ENCODE peak calls at places on chromosomes 13 and 19, in four cellular contexts. S, M, N and H are unnamed samples.

GRCh38 chr19:38722947-38723605 is 21.2 kb downstream of the CAPN12 start:
- DNase-seq in S (no peak), M (no peak), N (no peak), H (no peak)

GRCh38 chr19:1214862-1215731 is 9.5 kb downstream of the STK11 start:
- DNase-seq in S (no peak), M (no peak), N (no peak), H (no peak)

GRCh38 chr13:68056816-68057710 is 826.9 kb upstream of the PCDH9 start:
- DNase-seq in S (no peak), M (no peak), N (no peak), H (no peak)

GRCh38 chr13:36818483-36819063 is 449 bp upstream of the RFXAP start:
- DNase-seq in S (no peak), M (no peak), N (no peak), H (no peak)

GRCh38 chr19:43455321-43456113 is 9.9 kb downstream of the LYPD3 start:
- DNase-seq in S (no peak), M (no peak), N (no peak), H (no peak)

GRCh38 chr13:110493161-110493593 is 68.3 kb downstream of the RAB20 start:
- DNase-seq in S (no peak), M (no peak), N (no peak), H (no peak)

GRCh38 chr13:41613984-41614581 is 156.7 kb downstream of the RGCC start:
- DNase-seq in S (no peak), M (no peak), N (no peak), H (no peak)

GRCh38 chr13:106772202-106772601 is 204.3 kb upstream of the ARGLU1 start:
- DNase-seq in S (no peak), M (no peak), N (no peak), H (no peak)

GRCh38 chr19:44777715-44778347 is at the start of gene CBLC:
- DNase-seq in S (no peak), M (no peak), N (peak), H (no peak)

GRCh38 chr13:74661851-74662250 is 527.6 kb upstream of the KLF12 start:
- DNase-seq in S (no peak), M (no peak), N (no peak), H (no peak)

GRCh38 chr13:27442071-27442647 is 8.2 kb downstream of the MTIF3 start:
- DNase-seq in S (peak), M (no peak), N (no peak), H (no peak)

GRCh38 chr19:6092329-6093286 is 17.7 kb downstream of the RFX2 start:
- DNase-seq in S (no peak), M (no peak), N (peak), H (no peak)

GRCh38 chr19:47881757-47882156 is 4.4 kb downstream of the SULT2A1 start:
- DNase-seq in S (no peak), M (no peak), N (no peak), H (no peak)

GRCh38 chr19:36151144-36152051 is 849 bp downstream of the COX7A1 start:
- DNase-seq in S (no peak), M (no peak), N (peak), H (no peak)

GRCh38 chr13:109198585-109198984 is 569.2 kb downstream of the MYO16 start:
- DNase-seq in S (no peak), M (no peak), N (no peak), H (no peak)

GRCh38 chr19:16096281-16096855 is 15.3 kb upstream of the RAB8A start:
- DNase-seq in S (no peak), M (no peak), N (no peak), H (no peak)

GRCh38 chr13:51623473-51623872 is 39.2 kb downstream of the WDFY2 start:
- DNase-seq in S (no peak), M (no peak), N (no peak), H (no peak)

GRCh38 chr19:2806736-2807378 is 12.8 kb upstream of the ZNF554 start:
- DNase-seq in S (no peak), M (no peak), N (no peak), H (no peak)

GRCh38 chr13:109804654-109805053 is 18.3 kb upstream of the IRS2 start:
- DNase-seq in S (no peak), M (no peak), N (no peak), H (no peak)

GRCh38 chr13:40982772-40983171 is 36.3 kb downstream of the ELF1 start:
- DNase-seq in S (peak), M (no peak), N (no peak), H (peak)

GRCh38 chr19:5645409-5645808 is 22.5 kb downstream of the SAFB start:
- DNase-seq in S (no peak), M (no peak), N (no peak), H (no peak)

GRCh38 chr13:81275666-81276258 is 934.8 kb upstream of the SPRY2 start:
- DNase-seq in S (no peak), M (no peak), N (no peak), H (no peak)

GRCh38 chr19:46813570-46814358 is 25.4 kb upstream of the SLC1A5 start:
- DNase-seq in S (no peak), M (no peak), N (peak), H (no peak)

GRCh38 chr13:30466841-30467252 is 1.1 kb upstream of the HMGB1 start:
- DNase-seq in S (peak), M (no peak), N (no peak), H (no peak)

GRCh38 chr19:16261584-16262370 is 62.8 kb upstream of the KLF2 start:
- DNase-seq in S (no peak), M (no peak), N (no peak), H (no peak)

GRCh38 chr19:49335784-49336481 is 727 bp downstream of the CD37 start:
- DNase-seq in S (no peak), M (no peak), N (no peak), H (no peak)

GRCh38 chr13:50456111-50456510 is 387.4 kb downstream of the DLEU7 start:
- DNase-seq in S (no peak), M (no peak), N (no peak), H (no peak)

GRCh38 chr19:44212865-44213346 is 574 bp downstream of the ZNF227 start:
- DNase-seq in S (no peak), M (no peak), N (peak), H (no peak)

GRCh38 chr13:113934576-113934975 is 39.3 kb downstream of the C13orf46 start:
- DNase-seq in S (no peak), M (no peak), N (no peak), H (no peak)

GRCh38 chr19:43551399-43552197 is 18.6 kb downstream of the ZNF575 start:
- DNase-seq in S (no peak), M (no peak), N (no peak), H (no peak)

GRCh38 chr19:11168568-11168967 is 13.0 kb upstream of the SPC24 start:
- DNase-seq in S (no peak), M (no peak), N (no peak), H (no peak)

GRCh38 chr19:4077800-4078683 is 11.3 kb upstream of the ZBTB7A start:
- DNase-seq in S (peak), M (peak), N (peak), H (no peak)

GRCh38 chr13:80235559-80236296 is 105.2 kb downstream of the SPRY2 start:
- DNase-seq in S (no peak), M (no peak), N (no peak), H (no peak)

GRCh38 chr13:70339738-70340137 is 231.5 kb upstream of the KLHL1 start:
- DNase-seq in S (peak), M (no peak), N (no peak), H (no peak)

GRCh38 chr13:23743717-23744116 is 145.5 kb downstream of the MIPEP start:
- DNase-seq in S (no peak), M (no peak), N (no peak), H (no peak)

GRCh38 chr19:17340302-17340870 is 3.0 kb downstream of the GTPBP3 start:
- DNase-seq in S (no peak), M (no peak), N (peak), H (no peak)

GRCh38 chr13:42745655-42746054 is 35.7 kb upstream of the FAM216B start:
- DNase-seq in S (no peak), M (no peak), N (no peak), H (no peak)
- TF ChIP-seq SPI1 in S (no peak), M (no peak), N (no peak), H (no peak)

GRCh38 chr19:8342316-8342683 is 762 bp downstream of the KANK3 start:
- DNase-seq in S (no peak), M (no peak), N (no peak), H (no peak)

GRCh38 chr19:8337728-8338127 is 5.3 kb downstream of the KANK3 start:
- DNase-seq in S (no peak), M (no peak), N (no peak), H (no peak)

GRCh38 chr19:8338835-8339234 is 4.2 kb downstream of the KANK3 start:
- DNase-seq in S (no peak), M (no peak), N (peak), H (no peak)

GRCh38 chr19:8342684-8343482 is at the start of gene KANK3:
- DNase-seq in S (peak), M (peak), N (peak), H (peak)

DNA sequence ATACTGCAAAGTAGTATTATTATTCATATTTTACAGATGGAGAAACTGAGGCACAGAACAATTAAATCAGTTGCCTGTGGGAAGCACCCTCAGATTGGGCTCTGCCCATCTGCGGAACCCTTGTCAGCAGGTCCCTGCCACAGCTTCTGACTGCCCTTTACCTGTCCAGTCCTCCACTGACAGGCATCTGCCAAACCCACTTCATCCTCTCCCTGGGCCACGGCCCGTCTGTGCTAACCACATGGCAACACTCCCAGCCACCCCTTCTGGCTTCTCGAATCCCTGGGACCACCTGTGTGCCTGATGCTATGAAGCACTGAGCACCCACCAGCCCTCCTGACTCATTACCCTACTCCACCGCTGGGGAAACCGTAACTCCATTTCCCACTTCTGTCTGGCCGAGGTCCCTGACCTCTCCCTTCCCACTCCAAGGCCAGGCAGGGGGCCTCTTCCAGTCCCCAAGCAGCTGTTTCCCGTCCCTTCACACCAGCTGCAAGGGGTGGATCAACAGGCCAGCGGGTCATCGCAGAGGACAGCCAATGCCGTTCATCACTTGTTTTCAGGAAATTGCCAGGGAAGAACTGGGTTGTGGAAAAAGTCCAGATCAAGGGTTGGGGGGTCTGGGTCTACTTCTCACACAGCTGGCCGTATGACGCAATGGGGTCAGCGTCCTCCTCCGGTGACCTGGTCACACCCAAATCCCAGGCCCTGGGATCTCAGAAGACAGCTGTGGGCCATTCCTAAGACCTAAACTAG is 2.5 kb downstream of the KANK3 start:
- DNase-seq in S (no peak), M (no peak), N (peak), H (no peak)
- TF ChIP-seq SPI1 in S (no peak), M (no peak), N (no peak), H (no peak)

GRCh38 chr19:41327499-41328156 is 17.7 kb downstream of the CCDC97 start:
- DNase-seq in S (peak), M (peak), N (no peak), H (no peak)
- TF ChIP-seq SPI1 in S (peak), M (peak), N (no peak), H (peak)

GRCh38 chr13:77417897-77418296 is 91.0 kb upstream of the MYCBP2 start:
- DNase-seq in S (no peak), M (no peak), N (no peak), H (no peak)

GRCh38 chr13:77415253-77416127 is 88.6 kb upstream of the MYCBP2 start:
- DNase-seq in S (no peak), M (no peak), N (no peak), H (peak)

GRCh38 chr13:77422724-77423123 is 95.8 kb upstream of the MYCBP2 start:
- DNase-seq in S (no peak), M (no peak), N (no peak), H (no peak)

DNA sequence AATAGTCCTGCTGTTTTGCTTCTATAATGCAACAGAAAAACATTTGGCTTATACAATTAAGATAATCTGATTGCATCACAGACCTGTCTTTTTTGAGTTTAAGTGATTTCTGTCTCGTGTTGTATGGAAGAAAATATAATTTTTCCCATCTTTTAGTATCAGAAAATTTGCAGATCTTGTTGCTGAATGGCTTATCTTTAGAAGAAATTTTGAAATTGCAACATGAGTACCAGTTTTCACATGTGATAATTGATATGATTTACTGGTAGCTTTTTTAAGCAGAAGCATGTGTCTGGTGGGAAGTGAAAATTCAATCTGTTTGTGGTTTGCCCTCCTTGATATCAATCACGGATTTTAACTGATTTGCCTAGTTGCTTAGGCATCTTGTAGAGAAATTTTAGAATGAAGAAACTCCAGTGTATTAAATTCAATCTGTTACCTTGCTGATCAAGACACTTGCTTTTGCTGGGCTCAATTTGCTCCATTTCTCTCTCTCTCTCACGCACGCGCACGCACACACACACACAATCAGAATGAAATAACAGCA is 89.8 kb upstream of the MYCBP2 start:
- DNase-seq in S (no peak), M (no peak), N (no peak), H (no peak)
- TF ChIP-seq SPI1 in S (no peak), M (peak), N (no peak), H (peak)

DNA sequence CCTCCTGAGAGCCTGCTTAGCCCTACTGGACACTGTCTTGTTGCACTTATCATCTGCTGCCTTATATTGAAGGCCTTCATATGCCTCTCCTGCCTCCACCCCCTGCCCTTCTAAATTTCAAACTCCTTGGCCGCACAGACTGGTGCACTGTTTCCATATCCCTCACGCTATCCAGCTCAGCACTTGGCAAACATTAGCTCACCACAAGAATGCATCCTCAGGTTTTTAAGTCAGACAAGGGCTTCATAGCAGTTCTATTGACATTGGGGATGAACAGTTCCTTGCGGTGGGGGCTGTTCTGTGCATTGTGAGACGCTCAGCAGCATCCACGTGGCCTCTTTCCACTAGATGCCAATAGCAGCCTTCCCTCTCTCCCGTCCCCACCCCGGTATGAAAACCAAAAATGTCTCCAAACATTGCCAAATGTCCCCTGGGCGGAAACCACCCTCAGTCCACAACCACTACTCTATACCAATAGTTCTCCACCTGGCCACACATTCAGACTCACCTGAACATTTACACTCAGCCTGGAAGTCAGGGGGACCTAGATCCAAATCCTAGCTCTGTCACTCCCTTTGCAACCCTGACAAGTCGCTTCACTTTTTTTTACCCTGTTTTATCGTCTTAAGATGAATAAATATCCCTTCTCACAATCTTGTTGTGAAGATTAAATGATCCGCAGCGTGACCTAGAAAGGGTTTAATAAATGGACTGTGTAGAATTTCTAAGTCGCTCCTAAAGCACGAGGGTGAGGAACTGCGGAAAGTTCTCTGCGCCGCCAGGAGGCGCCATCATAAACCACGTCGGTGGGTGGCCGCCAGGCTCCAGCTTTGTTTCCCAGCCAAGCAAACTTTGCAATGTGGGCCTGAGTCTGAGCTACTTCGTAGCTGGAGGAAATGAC is 3.6 kb upstream of the CEACAM3 start:
- DNase-seq in S (peak), M (no peak), N (peak), H (no peak)
- TF ChIP-seq SPI1 in S (peak), M (peak), N (peak), H (no peak)